ENCODE peak calls at places on chromosomes 5 and 9, in eight cellular contexts. H, I, N, T, A, K, B and J are unnamed samples.
A peak's percentile ranks its signal among the peaks of the same experiment; 100 is the strongest.

GRCh38 chr9:77423841-77424240 is 224.3 kb downstream of the GNA14 start:
- DNase-seq in B (no peak), I (no peak), T (no peak), N (no peak), H (no peak), K (no peak), A (no peak), J (no peak)

GRCh38 chr9:112783551-112783954 is 33.0 kb downstream of the SNX30 start:
- DNase-seq in K (no peak), H (no peak), T (no peak), N (no peak), A (no peak), I (no peak), B (no peak), J (no peak)

GRCh38 chr9:87792831-87793288 is 66.9 kb downstream of the CTSL start:
- DNase-seq in B (peak; percentile 50), T (peak; percentile 18), H (no peak), I (peak; percentile 84), A (peak; percentile 21), N (peak; percentile 88), K (no peak), J (peak; percentile 77)

GRCh38 chr5:137190031-137190430 is 309.1 kb downstream of the SPOCK1 start:
- DNase-seq in K (no peak), H (no peak), A (peak; percentile 35), I (peak; percentile 18), T (no peak), B (no peak), N (no peak), J (no peak)

GRCh38 chr5:67004730-67005350 is 191.8 kb downstream of the CD180 start:
- DNase-seq in B (no peak), H (no peak), I (no peak), T (no peak), K (no peak), N (no peak), A (peak; percentile 54), J (no peak)

GRCh38 chr5:126139773-126140172 is 283.4 kb upstream of the GRAMD2B start:
- DNase-seq in T (no peak), I (peak; percentile 19), A (peak; percentile 53), B (no peak), H (no peak), K (no peak), N (no peak), J (no peak)

GRCh38 chr5:115069087-115069968 is 100.4 kb downstream of the TRIM36 start:
- DNase-seq in I (peak; percentile 52), T (no peak), H (peak; percentile 54), B (no peak), N (peak; percentile 18), A (peak; percentile 70), K (no peak), J (no peak)

GRCh38 chr5:62689599-62690368 is 111.2 kb downstream of the LRRC70 start:
- DNase-seq in A (peak; percentile 27), H (no peak), K (no peak), I (peak; percentile 2), B (no peak), N (no peak), T (no peak), J (no peak)

GRCh38 chr5:98570661-98571181 is 202.7 kb upstream of the RGMB start:
- DNase-seq in N (no peak), B (no peak), T (no peak), I (peak; percentile 36), H (no peak), A (peak; percentile 12), K (no peak), J (no peak)

GRCh38 chr5:139642891-139643871 is 5.0 kb upstream of the CXXC5 start:
- DNase-seq in K (no peak), H (peak; percentile 3), A (no peak), T (no peak), N (no peak), B (no peak), I (no peak), J (no peak)

GRCh38 chr5:96565843-96566242 is 96.3 kb upstream of the CAST start:
- DNase-seq in K (no peak), N (peak; percentile 69), B (peak; percentile 14), H (no peak), I (peak; percentile 91), T (no peak), A (peak; percentile 80), J (no peak)

GRCh38 chr9:134564431-134565170 is 77.0 kb upstream of the COL5A1 start:
- DNase-seq in H (no peak), I (peak; percentile 48), T (no peak), N (no peak), B (no peak), K (no peak), A (no peak), J (no peak)

GRCh38 chr5:11319851-11320580 is 559.0 kb upstream of the DAP start:
- DNase-seq in H (no peak), B (no peak), I (no peak), K (no peak), A (no peak), T (no peak), N (no peak), J (no peak)

GRCh38 chr5:115810776-115811175 is 5.7 kb downstream of the CDO1 start:
- DNase-seq in H (no peak), N (peak; percentile 82), B (no peak), I (no peak), A (peak; percentile 91), T (no peak), K (no peak), J (no peak)

GRCh38 chr9:103183569-103184191 is 188.5 kb downstream of the CYLC2 start:
- DNase-seq in I (no peak), K (no peak), A (no peak), N (no peak), H (no peak), B (no peak), T (no peak), J (no peak)

GRCh38 chr5:77326986-77327734 is 116.7 kb downstream of the PDE8B start:
- DNase-seq in T (no peak), K (no peak), B (no peak), A (no peak), H (no peak), I (no peak), N (no peak), J (no peak)